ENCODE peak calls at places on chromosomes 11 and 22, in eight cellular contexts. H, L, N, Q, O, M, S and E are unnamed samples.

GRCh38 chr11:115558635-115559034 is 54.4 kb upstream of the CADM1 start:
- DNase-seq in H (no peak), L (no peak), N (no peak), Q (no peak), O (no peak), M (no peak), S (no peak), E (no peak)

GRCh38 chr11:6300325-6300724 is 20.0 kb downstream of the CAVIN3 start:
- DNase-seq in H (no peak), L (no peak), N (no peak), Q (no peak), O (no peak), M (no peak), S (no peak), E (no peak)

GRCh38 chr11:131969261-131969660 is 598.8 kb downstream of the NTM start:
- DNase-seq in H (no peak), L (no peak), N (no peak), Q (no peak), O (no peak), M (no peak), S (no peak), E (no peak)

GRCh38 chr11:61452825-61453224 is 22.9 kb downstream of the SDHAF2 start:
- DNase-seq in H (no peak), L (no peak), N (no peak), Q (no peak), O (no peak), M (no peak), S (no peak), E (no peak)

GRCh38 chr11:121721961-121722360 is 269.2 kb upstream of the SORL1-AS1 start:
- DNase-seq in H (no peak), L (no peak), N (no peak), Q (no peak), O (no peak), M (no peak), S (no peak), E (no peak)

GRCh38 chr11:70270877-70271634 is 566 bp downstream of the PPFIA1 start:
- DNase-seq in H (peak), L (peak), N (peak), Q (peak), O (peak), M (no peak), S (peak), E (peak)

GRCh38 chr22:49959782-49960158 is 802 bp upstream of the PIM3 start:
- DNase-seq in H (no peak), L (no peak), N (peak), Q (no peak), O (no peak), M (no peak), S (no peak), E (no peak)

GRCh38 chr11:21285104-21285503 is 615.7 kb downstream of the NELL1 start:
- DNase-seq in H (no peak), L (no peak), N (no peak), Q (no peak), O (no peak), M (no peak), S (no peak), E (no peak)

GRCh38 chr11:32006799-32007388 is 84.0 kb upstream of the RCN1 start:
- DNase-seq in H (peak), L (peak), N (peak), Q (no peak), O (peak), M (no peak), S (peak), E (peak)

GRCh38 chr11:75126564-75126963 is 24.3 kb upstream of the SLCO2B1 start:
- DNase-seq in H (no peak), L (no peak), N (no peak), Q (no peak), O (no peak), M (no peak), S (no peak), E (no peak)

GRCh38 chr11:59186130-59186594 is 14.2 kb downstream of the DTX4 start:
- DNase-seq in H (peak), L (no peak), N (peak), Q (no peak), O (no peak), M (no peak), S (no peak), E (no peak)

GRCh38 chr11:85310479-85310878 is 316.7 kb downstream of the DLG2 start:
- DNase-seq in H (peak), L (no peak), N (no peak), Q (no peak), O (no peak), M (no peak), S (no peak), E (no peak)

GRCh38 chr22:17368727-17369552 is at the start of gene CECR2:
- DNase-seq in H (peak), L (peak), N (no peak), Q (no peak), O (no peak), M (peak), S (no peak), E (no peak)

GRCh38 chr22:46752911-46753310 is 9.5 kb upstream of the TBC1D22A start:
- DNase-seq in H (no peak), L (no peak), N (no peak), Q (no peak), O (no peak), M (no peak), S (no peak), E (no peak)

GRCh38 chr22:46753360-46753759 is 9.1 kb upstream of the TBC1D22A start:
- DNase-seq in H (no peak), L (no peak), N (no peak), Q (no peak), O (no peak), M (no peak), S (no peak), E (no peak)

GRCh38 chr22:46753761-46754109 is 8.7 kb upstream of the TBC1D22A start:
- DNase-seq in H (no peak), L (no peak), N (no peak), Q (no peak), O (no peak), M (no peak), S (no peak), E (no peak)

GRCh38 chr22:46754826-46755225 is 7.6 kb upstream of the TBC1D22A start:
- DNase-seq in H (no peak), L (no peak), N (no peak), Q (no peak), O (no peak), M (no peak), S (no peak), E (no peak)

GRCh38 chr22:46754110-46754799 is 8.2 kb upstream of the TBC1D22A start:
- DNase-seq in H (no peak), L (no peak), N (peak), Q (peak), O (peak), M (peak), S (peak), E (peak)
- H3K4me3 ChIP-seq in H (no peak), L (no peak), N (no peak), Q (no peak), O (no peak), M (no peak), S (no peak), E (no peak)

DNA sequence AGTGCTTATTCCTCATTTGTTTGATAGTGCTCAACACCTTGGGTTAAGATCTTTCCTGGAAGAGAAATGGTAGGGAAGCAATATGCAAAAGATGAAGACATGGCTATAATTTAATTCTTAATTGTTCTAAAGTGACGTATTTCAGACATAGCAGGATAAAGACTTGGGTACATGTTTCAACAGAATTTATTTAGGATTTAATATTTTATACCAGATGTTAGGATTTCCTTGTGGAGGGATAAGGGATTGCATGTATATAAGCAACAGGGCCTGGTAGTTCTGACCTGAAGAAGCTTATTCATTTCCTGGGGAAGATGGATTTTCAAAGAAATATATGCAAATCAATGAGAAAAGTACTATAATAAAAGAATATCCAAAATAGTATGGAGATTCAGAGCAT is 163.8 kb downstream of the FAT3 start:
- DNase-seq in H (no peak), L (no peak), N (no peak), Q (no peak), O (no peak), M (no peak), S (no peak), E (no peak)
- TF ChIP-seq CTCF in H (no peak), L (no peak), N (peak), Q (peak), O (no peak), M (peak), S (peak), E (peak)

DNA sequence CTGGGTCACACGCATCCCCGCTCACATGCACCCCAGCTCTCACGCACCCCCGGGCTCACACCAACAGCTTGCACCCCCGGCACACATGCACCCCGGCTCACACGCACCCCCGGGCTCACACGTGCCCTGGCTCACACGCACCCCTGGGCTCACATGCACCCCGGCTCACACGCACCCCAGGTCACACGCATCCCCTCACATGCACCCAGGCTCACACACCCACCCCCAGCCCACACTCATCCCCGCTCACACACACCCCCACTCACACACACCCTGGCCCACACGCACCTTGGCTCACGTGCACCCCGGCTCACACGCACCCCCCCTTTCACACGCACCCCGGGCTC is 16.3 kb downstream of the TSPAN4 start:
- DNase-seq in H (no peak), L (no peak), N (no peak), Q (no peak), O (no peak), M (no peak), S (no peak), E (no peak)
- H3K4me3 ChIP-seq in H (no peak), L (no peak), N (no peak), Q (no peak), O (no peak), M (no peak), S (no peak), E (no peak)

GRCh38 chr11:11620966-11621880 is 582 bp downstream of the GALNT18 start:
- DNase-seq in H (no peak), L (peak), N (peak), Q (no peak), O (no peak), M (no peak), S (no peak), E (no peak)
- TF ChIP-seq CTCF in H (no peak), L (no peak), N (no peak), Q (peak), O (no peak), M (no peak), S (no peak), E (no peak)

DNA sequence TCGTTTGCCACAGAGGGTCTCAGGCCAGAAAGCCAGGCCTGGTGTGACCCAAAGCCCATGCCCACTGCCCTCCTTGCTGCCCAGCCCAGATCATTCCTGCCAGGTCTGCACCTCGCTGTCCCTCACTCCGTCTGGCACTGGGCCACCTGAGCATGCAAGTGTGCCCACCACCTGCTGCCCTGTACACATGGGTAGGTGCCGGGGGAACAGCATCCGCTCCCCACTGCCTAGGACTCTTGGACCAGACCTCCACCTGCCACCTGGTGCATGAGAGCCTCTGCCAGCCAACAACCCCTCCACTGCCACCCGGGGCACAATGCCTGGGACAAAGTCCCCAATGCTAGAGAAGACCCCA is 12.5 kb downstream of the MGAT3 start:
- DNase-seq in H (no peak), L (no peak), N (no peak), Q (no peak), O (no peak), M (no peak), S (no peak), E (no peak)
- H3K4me3 ChIP-seq in H (no peak), L (no peak), N (no peak), Q (no peak), O (no peak), M (no peak), S (no peak), E (no peak)

GRCh38 chr11:34149786-34150185 is 44.4 kb downstream of the NAT10 start:
- DNase-seq in H (no peak), L (no peak), N (no peak), Q (no peak), O (no peak), M (no peak), S (no peak), E (no peak)
- TF ChIP-seq CTCF in H (peak), L (peak), N (no peak), Q (peak), O (peak), M (peak), S (peak), E (peak)

GRCh38 chr11:64351136-64351631 is 7.8 kb upstream of the RPS6KA4 start:
- DNase-seq in H (no peak), L (no peak), N (no peak), Q (no peak), O (no peak), M (no peak), S (no peak), E (no peak)
- H3K4me3 ChIP-seq in H (no peak), L (no peak), N (no peak), Q (no peak), O (no peak), M (no peak), S (no peak), E (no peak)